ENCODE peak calls at places on chromosome 21, in seven cellular contexts. One of them, this sample, is unnamed.

GRCh38 chr21:23488245-23488644 is 2119.0 kb downstream of the MRPL39 start:
- DNase-seq in esophagus squamous epithelium: no peak
- DNase-seq in tibial artery: no peak
- DNase-seq in fibroblast of lung: no peak
- DNase-seq in brain microvascular endothelial cell: no peak
- DNase-seq in uterus: no peak
- DNase-seq in K562: no peak
- DNase-seq in this sample: no peak

GRCh38 chr21:29290245-29290644 is 8.5 kb upstream of the BACH1 start:
- DNase-seq in tibial artery: no peak
- DNase-seq in esophagus squamous epithelium: no peak
- DNase-seq in uterus: no peak
- DNase-seq in fibroblast of lung: no peak
- DNase-seq in brain microvascular endothelial cell: no peak
- DNase-seq in K562: no peak
- DNase-seq in this sample: no peak

GRCh38 chr21:28608646-28609045 is 384.0 kb downstream of the LTN1 start:
- DNase-seq in esophagus squamous epithelium: no peak
- DNase-seq in K562: no peak
- DNase-seq in tibial artery: no peak
- DNase-seq in fibroblast of lung: no peak
- DNase-seq in brain microvascular endothelial cell: no peak
- DNase-seq in uterus: no peak
- DNase-seq in this sample: no peak

GRCh38 chr21:36134820-36135390 is at the start of gene CBR3:
- DNase-seq in esophagus squamous epithelium: no peak
- DNase-seq in tibial artery: peak
- DNase-seq in K562: no peak
- DNase-seq in uterus: peak
- DNase-seq in fibroblast of lung: peak
- DNase-seq in brain microvascular endothelial cell: peak
- DNase-seq in this sample: peak

GRCh38 chr21:29697555-29698193 is 242.1 kb downstream of the GRIK1 start:
- DNase-seq in K562: no peak
- DNase-seq in brain microvascular endothelial cell: peak
- DNase-seq in fibroblast of lung: peak
- DNase-seq in esophagus squamous epithelium: no peak
- DNase-seq in uterus: no peak
- DNase-seq in tibial artery: no peak
- DNase-seq in this sample: no peak

GRCh38 chr21:38911523-38912354 is 106.0 kb downstream of the ETS2 start:
- DNase-seq in fibroblast of lung: no peak
- DNase-seq in brain microvascular endothelial cell: no peak
- DNase-seq in tibial artery: no peak
- DNase-seq in esophagus squamous epithelium: no peak
- DNase-seq in K562: no peak
- DNase-seq in uterus: no peak
- DNase-seq in this sample: no peak

GRCh38 chr21:37367758-37368535 is 1.4 kb downstream of the DYRK1A start:
- DNase-seq in K562: peak
- DNase-seq in brain microvascular endothelial cell: peak
- DNase-seq in fibroblast of lung: peak
- DNase-seq in tibial artery: peak
- DNase-seq in esophagus squamous epithelium: no peak
- DNase-seq in uterus: peak
- DNase-seq in this sample: peak

GRCh38 chr21:35319684-35320083 is 270.6 kb upstream of the RUNX1 start:
- DNase-seq in brain microvascular endothelial cell: no peak
- DNase-seq in fibroblast of lung: no peak
- DNase-seq in uterus: no peak
- DNase-seq in esophagus squamous epithelium: no peak
- DNase-seq in K562: no peak
- DNase-seq in tibial artery: no peak
- DNase-seq in this sample: no peak

GRCh38 chr21:26881504-26882228 is 36.5 kb upstream of the ADAMTS1 start:
- DNase-seq in tibial artery: no peak
- DNase-seq in uterus: no peak
- DNase-seq in fibroblast of lung: peak
- DNase-seq in K562: no peak
- DNase-seq in brain microvascular endothelial cell: no peak
- DNase-seq in esophagus squamous epithelium: no peak
- DNase-seq in this sample: no peak

GRCh38 chr21:21921410-21922232 is 923.4 kb downstream of the NCAM2 start:
- DNase-seq in uterus: no peak
- DNase-seq in fibroblast of lung: peak
- DNase-seq in tibial artery: no peak
- DNase-seq in K562: peak
- DNase-seq in esophagus squamous epithelium: no peak
- DNase-seq in brain microvascular endothelial cell: no peak
- DNase-seq in this sample: no peak

GRCh38 chr21:42039470-42039901 is 29.3 kb upstream of the ZBTB21 start:
- DNase-seq in fibroblast of lung: peak
- DNase-seq in brain microvascular endothelial cell: peak
- DNase-seq in tibial artery: no peak
- DNase-seq in uterus: peak
- DNase-seq in K562: no peak
- DNase-seq in esophagus squamous epithelium: no peak
- DNase-seq in this sample: peak

GRCh38 chr21:35095859-35096291 is 46.8 kb upstream of the RUNX1 start:
- DNase-seq in esophagus squamous epithelium: no peak
- DNase-seq in tibial artery: no peak
- DNase-seq in K562: no peak
- DNase-seq in fibroblast of lung: peak
- DNase-seq in brain microvascular endothelial cell: no peak
- DNase-seq in uterus: no peak
- DNase-seq in this sample: no peak

GRCh38 chr21:35195232-35195631 is 146.1 kb upstream of the RUNX1 start:
- DNase-seq in tibial artery: no peak
- DNase-seq in esophagus squamous epithelium: no peak
- DNase-seq in K562: no peak
- DNase-seq in fibroblast of lung: peak
- DNase-seq in brain microvascular endothelial cell: peak
- DNase-seq in uterus: no peak
- DNase-seq in this sample: no peak

GRCh38 chr21:38788275-38788911 is 17.3 kb upstream of the ETS2 start:
- DNase-seq in uterus: no peak
- DNase-seq in K562: no peak
- DNase-seq in esophagus squamous epithelium: no peak
- DNase-seq in fibroblast of lung: no peak
- DNase-seq in brain microvascular endothelial cell: no peak
- DNase-seq in tibial artery: no peak
- DNase-seq in this sample: no peak

GRCh38 chr21:42707207-42707830 is 53.9 kb downstream of the PDE9A start:
- DNase-seq in tibial artery: no peak
- DNase-seq in K562: no peak
- DNase-seq in esophagus squamous epithelium: no peak
- DNase-seq in brain microvascular endothelial cell: no peak
- DNase-seq in uterus: no peak
- DNase-seq in fibroblast of lung: no peak
- DNase-seq in this sample: peak

DNA sequence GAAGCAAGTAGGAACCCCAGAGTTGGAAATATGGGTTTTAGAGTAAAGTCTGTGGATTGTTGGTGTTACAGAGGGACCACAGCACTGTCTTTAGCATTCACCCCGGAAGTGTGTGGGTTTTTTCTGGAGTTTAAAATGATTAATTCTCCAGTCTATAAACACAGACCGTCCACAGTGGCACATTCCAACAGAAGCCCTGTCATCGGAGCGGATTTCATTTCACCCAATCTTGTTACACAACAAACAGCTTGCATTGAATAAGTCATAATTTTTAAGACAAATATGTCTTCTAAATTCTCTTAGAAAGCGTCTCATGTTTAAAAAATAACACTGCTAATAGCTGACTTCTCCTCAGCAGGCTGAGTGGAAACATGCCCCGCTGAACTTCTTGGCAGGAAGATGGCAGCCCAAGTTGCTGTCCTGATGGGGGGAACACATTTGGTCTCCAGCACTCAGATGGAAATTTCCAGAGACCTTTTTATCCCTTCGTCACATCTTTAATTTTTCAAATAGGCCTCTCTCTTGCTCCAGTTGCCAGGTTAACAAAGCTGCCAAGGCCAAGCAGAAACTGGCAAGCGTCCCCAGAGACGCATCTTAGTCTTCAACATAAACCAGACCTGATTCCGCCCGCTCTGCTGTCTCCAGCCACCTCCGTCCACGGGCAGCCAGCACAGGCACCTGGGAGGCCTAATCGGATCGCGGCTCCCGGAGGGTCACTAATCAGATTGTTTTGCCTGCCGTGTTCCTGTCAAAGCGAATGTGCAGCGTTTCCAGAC is 28.8 kb upstream of the SLC19A1 start:
- DNase-seq in fibroblast of lung: peak
- DNase-seq in K562: no peak
- DNase-seq in esophagus squamous epithelium: no peak
- DNase-seq in tibial artery: peak
- DNase-seq in brain microvascular endothelial cell: peak
- DNase-seq in uterus: peak
- DNase-seq in this sample: peak
- H3K27ac ChIP-seq in fibroblast of lung: no peak
- H3K27ac ChIP-seq in K562: no peak
- H3K27ac ChIP-seq in esophagus squamous epithelium: peak
- H3K27ac ChIP-seq in tibial artery: no peak
- H3K27ac ChIP-seq in brain microvascular endothelial cell: no peak
- H3K27ac ChIP-seq in uterus: no peak
- H3K27ac ChIP-seq in this sample: peak

GRCh38 chr21:15731243-15731613 is 1.4 kb downstream of the USP25 start:
- DNase-seq in K562: peak
- DNase-seq in uterus: no peak
- DNase-seq in tibial artery: no peak
- DNase-seq in fibroblast of lung: peak
- DNase-seq in brain microvascular endothelial cell: no peak
- DNase-seq in esophagus squamous epithelium: no peak
- DNase-seq in this sample: no peak
- H3K27ac ChIP-seq in K562: peak
- H3K27ac ChIP-seq in uterus: peak
- H3K27ac ChIP-seq in tibial artery: peak
- H3K27ac ChIP-seq in fibroblast of lung: no peak
- H3K27ac ChIP-seq in brain microvascular endothelial cell: peak
- H3K27ac ChIP-seq in esophagus squamous epithelium: peak
- H3K27ac ChIP-seq in this sample: peak

GRCh38 chr21:17461014-17461413 is 51.8 kb upstream of the CXADR start:
- DNase-seq in K562: no peak
- DNase-seq in uterus: peak
- DNase-seq in tibial artery: peak
- DNase-seq in brain microvascular endothelial cell: peak
- DNase-seq in fibroblast of lung: peak
- DNase-seq in esophagus squamous epithelium: no peak
- DNase-seq in this sample: no peak

GRCh38 chr21:17466166-17466565 is 46.7 kb upstream of the CXADR start:
- DNase-seq in tibial artery: no peak
- DNase-seq in brain microvascular endothelial cell: peak
- DNase-seq in K562: no peak
- DNase-seq in esophagus squamous epithelium: no peak
- DNase-seq in uterus: no peak
- DNase-seq in fibroblast of lung: peak
- DNase-seq in this sample: no peak

GRCh38 chr21:17462276-17462981 is 50.4 kb upstream of the CXADR start:
- DNase-seq in esophagus squamous epithelium: no peak
- DNase-seq in brain microvascular endothelial cell: peak
- DNase-seq in uterus: no peak
- DNase-seq in fibroblast of lung: peak
- DNase-seq in K562: no peak
- DNase-seq in tibial artery: no peak
- DNase-seq in this sample: no peak

GRCh38 chr21:17461582-17461981 is 51.3 kb upstream of the CXADR start:
- DNase-seq in brain microvascular endothelial cell: no peak
- DNase-seq in K562: no peak
- DNase-seq in tibial artery: no peak
- DNase-seq in esophagus squamous epithelium: no peak
- DNase-seq in fibroblast of lung: peak
- DNase-seq in uterus: peak
- DNase-seq in this sample: no peak

DNA sequence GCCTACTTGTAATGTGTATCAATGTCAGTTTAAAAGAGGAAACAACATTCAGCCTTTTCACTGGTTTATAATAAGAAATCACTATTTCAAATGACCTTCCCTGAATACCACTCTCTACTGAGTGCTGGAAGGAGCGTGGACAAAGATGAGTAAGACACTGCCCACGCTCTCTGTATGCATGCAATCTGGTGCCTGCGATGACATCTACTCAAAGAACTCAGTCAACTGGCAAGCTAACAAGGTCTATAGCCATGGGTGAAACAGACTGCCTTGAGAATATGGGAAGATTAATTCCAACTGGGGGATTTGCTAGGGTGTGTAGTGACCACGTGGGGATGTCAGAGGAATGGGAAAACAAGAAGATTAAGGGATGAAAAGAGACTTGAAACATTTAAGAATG is 49.4 kb upstream of the CXADR start:
- DNase-seq in uterus: peak
- DNase-seq in K562: no peak
- DNase-seq in fibroblast of lung: peak
- DNase-seq in brain microvascular endothelial cell: peak
- DNase-seq in tibial artery: no peak
- DNase-seq in esophagus squamous epithelium: no peak
- DNase-seq in this sample: no peak
- H3K27ac ChIP-seq in uterus: peak
- H3K27ac ChIP-seq in K562: no peak
- H3K27ac ChIP-seq in fibroblast of lung: peak
- H3K27ac ChIP-seq in brain microvascular endothelial cell: peak
- H3K27ac ChIP-seq in tibial artery: no peak
- H3K27ac ChIP-seq in esophagus squamous epithelium: no peak
- H3K27ac ChIP-seq in this sample: no peak

GRCh38 chr21:32349333-32349944 is 43.4 kb downstream of the URB1 start:
- DNase-seq in K562: no peak
- DNase-seq in uterus: no peak
- DNase-seq in fibroblast of lung: no peak
- DNase-seq in esophagus squamous epithelium: no peak
- DNase-seq in brain microvascular endothelial cell: no peak
- DNase-seq in tibial artery: no peak
- DNase-seq in this sample: no peak

GRCh38 chr21:32348604-32349332 is 44.0 kb downstream of the URB1 start:
- DNase-seq in K562: no peak
- DNase-seq in uterus: no peak
- DNase-seq in brain microvascular endothelial cell: no peak
- DNase-seq in tibial artery: no peak
- DNase-seq in fibroblast of lung: no peak
- DNase-seq in esophagus squamous epithelium: no peak
- DNase-seq in this sample: no peak

GRCh38 chr21:32347887-32348450 is 44.8 kb downstream of the URB1 start:
- DNase-seq in esophagus squamous epithelium: no peak
- DNase-seq in K562: no peak
- DNase-seq in tibial artery: no peak
- DNase-seq in brain microvascular endothelial cell: no peak
- DNase-seq in fibroblast of lung: no peak
- DNase-seq in uterus: no peak
- DNase-seq in this sample: no peak

GRCh38 chr21:32346951-32347350 is 45.9 kb downstream of the URB1 start:
- DNase-seq in tibial artery: no peak
- DNase-seq in brain microvascular endothelial cell: no peak
- DNase-seq in uterus: no peak
- DNase-seq in esophagus squamous epithelium: no peak
- DNase-seq in fibroblast of lung: no peak
- DNase-seq in K562: no peak
- DNase-seq in this sample: no peak

DNA sequence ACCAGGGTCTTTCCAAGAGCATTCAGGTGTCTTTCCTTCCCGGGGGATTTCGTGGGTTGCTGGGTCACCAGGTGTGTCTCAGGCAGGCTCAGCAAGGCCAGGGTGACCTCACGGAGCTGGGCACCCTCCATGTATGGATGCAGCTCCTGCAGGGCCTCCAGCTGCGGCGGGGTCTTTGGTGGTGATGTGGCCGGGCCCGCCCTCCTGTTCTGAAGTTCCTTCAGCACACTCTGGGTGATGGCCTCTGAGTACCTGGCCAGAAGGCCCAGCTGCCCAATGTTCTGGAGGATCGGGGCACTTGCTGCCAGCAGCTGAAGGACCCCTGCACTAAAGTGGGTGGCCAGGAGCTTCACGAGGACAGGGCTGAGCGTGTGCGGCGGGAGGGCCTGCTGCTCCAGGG is 45.5 kb downstream of the URB1 start:
- DNase-seq in esophagus squamous epithelium: no peak
- DNase-seq in tibial artery: no peak
- DNase-seq in brain microvascular endothelial cell: no peak
- DNase-seq in uterus: no peak
- DNase-seq in K562: no peak
- DNase-seq in fibroblast of lung: no peak
- DNase-seq in this sample: no peak
- H3K27ac ChIP-seq in esophagus squamous epithelium: peak
- H3K27ac ChIP-seq in tibial artery: no peak
- H3K27ac ChIP-seq in brain microvascular endothelial cell: no peak
- H3K27ac ChIP-seq in uterus: no peak
- H3K27ac ChIP-seq in K562: no peak
- H3K27ac ChIP-seq in fibroblast of lung: no peak
- H3K27ac ChIP-seq in this sample: no peak